ENCODE peak calls at places on chromosomes 7 and 10, in four cellular contexts. B is IMR-90, Y is heart left ventricle, M is HT-29. V is an unnamed sample.

GRCh38 chr7:37287093-37287492 is 161.6 kb downstream of the ELMO1 start:
- DNase-seq in B (no peak), Y (no peak), M (peak; percentile 29), V (no peak)

GRCh38 chr10:96046546-96046945 is 3.2 kb downstream of the CCNJ start:
- DNase-seq in B (no peak), Y (no peak), M (no peak), V (no peak)

GRCh38 chr7:98394377-98394836 is 6.5 kb downstream of the BAIAP2L1 start:
- DNase-seq in B (peak; percentile 90), Y (no peak), M (no peak), V (peak; percentile 70)

GRCh38 chr7:116546916-116547315 is 22.1 kb downstream of the CAV1 start:
- DNase-seq in B (no peak), Y (no peak), M (no peak), V (no peak)

GRCh38 chr10:25117757-25118156 is 57.0 kb upstream of the GPR158 start:
- DNase-seq in B (no peak), Y (no peak), M (no peak), V (no peak)

GRCh38 chr10:6145979-6146432 is 56.7 kb upstream of the PFKFB3 start:
- DNase-seq in B (no peak), Y (no peak), M (no peak), V (no peak)

GRCh38 chr7:134056816-134057215 is 70.3 kb upstream of the LRGUK start:
- DNase-seq in B (no peak), Y (no peak), M (no peak), V (no peak)

GRCh38 chr7:157553256-157553655 is 216.5 kb downstream of the DNAJB6 start:
- DNase-seq in B (no peak), Y (no peak), M (no peak), V (no peak)

GRCh38 chr10:60810437-60811182 is 32.3 kb downstream of the CDK1 start:
- DNase-seq in B (peak; percentile 60), Y (no peak), M (peak; percentile 22), V (peak; percentile 29)

GRCh38 chr10:132142396-132143161 is 44.2 kb upstream of the DPYSL4 start:
- DNase-seq in B (no peak), Y (peak; percentile 50), M (peak; percentile 55), V (peak; percentile 77)

GRCh38 chr10:31118561-31118960 is 86.9 kb upstream of the ZNF438 start:
- DNase-seq in B (peak; percentile 62), Y (no peak), M (no peak), V (peak; percentile 9)

GRCh38 chr10:94626476-94626875 is 57.1 kb upstream of the CYP2C18 start:
- DNase-seq in B (no peak), Y (no peak), M (no peak), V (no peak)

GRCh38 chr10:66627156-66627555 is 298.7 kb upstream of the LRRTM3 start:
- DNase-seq in B (no peak), Y (no peak), M (peak; percentile 52), V (peak; percentile 16)

GRCh38 chr7:114590298-114590697 is 175.7 kb downstream of the FOXP2 start:
- DNase-seq in B (no peak), Y (no peak), M (no peak), V (no peak)